ENCODE peak calls at places on chromosomes 2 and 18, in seven cellular contexts. T, X, Z, Y, K, N and A are unnamed samples.

GRCh38 chr2:8370258-8370802 is 311.5 kb upstream of the ID2 start:
- DNase-seq in N (no peak), K (no peak), X (no peak), T (no peak), Z (no peak), Y (no peak), A (no peak)

GRCh38 chr2:27306657-27307544 is 1.3 kb downstream of the UCN start:
- DNase-seq in X (no peak), N (no peak), K (no peak), Y (peak; percentile 76), Z (no peak), T (no peak), A (no peak)

GRCh38 chr2:23993736-23994269 is 16.1 kb upstream of the MFSD2B start:
- DNase-seq in K (no peak), T (no peak), N (no peak), Y (no peak), Z (no peak), X (no peak), A (no peak)

GRCh38 chr2:28269019-28269784 is 123.5 kb upstream of the FOSL2 start:
- DNase-seq in Y (peak; percentile 40), T (peak; percentile 32), K (no peak), Z (no peak), N (peak; percentile 46), X (peak; percentile 61), A (no peak)

GRCh38 chr2:182077023-182077422 is 91.4 kb downstream of the PPP1R1C start:
- DNase-seq in K (no peak), Y (no peak), N (no peak), X (no peak), Z (no peak), T (no peak), A (no peak)

GRCh38 chr2:162926501-162926900 is 87.9 kb upstream of the KCNH7 start:
- DNase-seq in Y (no peak), T (peak; percentile 23), K (peak; percentile 29), N (no peak), X (no peak), Z (no peak), A (no peak)

GRCh38 chr2:235669983-235670962 is 176.4 kb downstream of the AGAP1 start:
- DNase-seq in X (no peak), Y (peak; percentile 83), N (peak; percentile 58), K (peak; percentile 30), T (no peak), Z (no peak), A (no peak)

GRCh38 chr18:54622084-54622483 is 31.0 kb downstream of the DYNAP start:
- DNase-seq in T (no peak), K (no peak), N (no peak), X (no peak), Y (no peak), Z (no peak), A (no peak)

GRCh38 chr2:96553176-96553956 is 16.8 kb downstream of the ARID5A start:
- DNase-seq in Y (no peak), T (no peak), K (no peak), Z (no peak), N (no peak), X (no peak), A (no peak)

GRCh38 chr2:8546319-8547283 is 135.3 kb upstream of the ID2 start:
- DNase-seq in T (no peak), K (no peak), Y (no peak), X (no peak), Z (no peak), N (peak; percentile 18), A (peak; percentile 85)

GRCh38 chr2:134795765-134796164 is 42.7 kb upstream of the ACMSD start:
- DNase-seq in T (no peak), Z (no peak), K (no peak), N (no peak), X (no peak), Y (no peak), A (no peak)
- TF ChIP-seq POLR2AphosphoS5 in T (no peak), Z (no peak), K (no peak), N (no peak), X (no peak), Y (no peak), A (no peak)

DNA sequence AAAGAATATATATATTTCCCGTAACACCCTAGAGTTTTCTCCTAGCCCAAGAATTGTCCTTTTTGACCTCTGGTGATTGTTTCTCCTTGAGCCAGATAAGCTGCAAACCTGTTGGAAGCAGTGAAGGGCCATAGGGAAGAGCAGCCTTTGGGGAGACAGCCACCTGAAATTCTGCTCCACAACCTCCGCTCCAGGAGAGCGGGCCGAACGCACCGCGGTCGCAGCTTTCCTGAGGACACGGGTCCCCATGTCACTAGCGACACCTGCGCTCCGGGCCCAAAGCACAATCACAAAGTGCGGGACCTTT is 620 bp upstream of the DSG2 start:
- DNase-seq in N (no peak), T (no peak), Y (peak; percentile 62), Z (no peak), X (no peak), K (no peak), A (no peak)
- H3K4me3 ChIP-seq in N (peak overlapping the region; percentile 60), T (peak overlapping the region; percentile 92), Y (peak overlapping the region; percentile 93), Z (peak overlapping the region; percentile 88), X (peak overlapping the region; percentile 87), K (peak overlapping the region; percentile 77), A (no peak overlapping the region)

DNA sequence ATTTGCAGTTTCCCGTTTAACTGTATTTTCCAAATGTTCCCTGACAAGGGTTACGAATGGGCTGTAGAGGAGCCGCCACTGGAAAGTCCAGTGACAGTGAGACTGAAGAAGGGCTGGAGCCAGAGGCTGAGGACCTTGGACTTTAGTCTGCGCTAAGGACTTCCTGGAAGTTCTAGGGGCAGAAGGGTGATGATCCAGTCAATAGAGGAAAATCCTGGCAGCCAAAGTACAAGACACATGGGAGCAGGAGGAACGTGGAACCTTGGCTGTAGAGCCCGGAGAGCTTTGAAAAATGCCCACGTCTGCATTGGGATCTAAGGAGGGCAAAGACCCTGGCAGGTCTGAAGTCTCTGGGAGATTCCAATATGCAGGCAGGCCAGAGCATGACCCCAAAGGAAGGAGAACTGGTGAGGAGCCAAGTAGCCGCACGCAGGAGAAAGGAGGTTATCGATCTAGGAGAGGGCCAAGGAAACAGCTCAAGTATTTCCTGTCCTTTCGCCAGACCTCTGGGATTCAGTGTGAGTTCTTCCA is 28.5 kb downstream of the MBP start:
- DNase-seq in N (no peak), Z (no peak), X (no peak), T (no peak), Y (no peak), K (no peak), A (no peak)
- TF ChIP-seq POLR2AphosphoS5 in N (no peak), Z (no peak), X (no peak), T (no peak), Y (no peak), K (no peak), A (no peak)

GRCh38 chr18:1527805-1528204 is 623.1 kb downstream of the ADCYAP1 start:
- DNase-seq in K (no peak), Z (no peak), N (no peak), T (no peak), X (no peak), Y (no peak), A (no peak)
- H3K4me3 ChIP-seq in K (no peak overlapping the region), Z (no peak overlapping the region), N (no peak overlapping the region), T (no peak overlapping the region), X (no peak overlapping the region), Y (no peak overlapping the region), A (no peak overlapping the region)

GRCh38 chr2:201263774-201264173 is 3.4 kb downstream of the CASP8 start:
- DNase-seq in Y (no peak), X (no peak), Z (no peak), N (no peak), T (no peak), K (no peak), A (peak; percentile 26)
- TF ChIP-seq POLR2AphosphoS5 in Y (no peak), X (no peak), Z (no peak), N (no peak), T (no peak), K (no peak), A (no peak)

DNA sequence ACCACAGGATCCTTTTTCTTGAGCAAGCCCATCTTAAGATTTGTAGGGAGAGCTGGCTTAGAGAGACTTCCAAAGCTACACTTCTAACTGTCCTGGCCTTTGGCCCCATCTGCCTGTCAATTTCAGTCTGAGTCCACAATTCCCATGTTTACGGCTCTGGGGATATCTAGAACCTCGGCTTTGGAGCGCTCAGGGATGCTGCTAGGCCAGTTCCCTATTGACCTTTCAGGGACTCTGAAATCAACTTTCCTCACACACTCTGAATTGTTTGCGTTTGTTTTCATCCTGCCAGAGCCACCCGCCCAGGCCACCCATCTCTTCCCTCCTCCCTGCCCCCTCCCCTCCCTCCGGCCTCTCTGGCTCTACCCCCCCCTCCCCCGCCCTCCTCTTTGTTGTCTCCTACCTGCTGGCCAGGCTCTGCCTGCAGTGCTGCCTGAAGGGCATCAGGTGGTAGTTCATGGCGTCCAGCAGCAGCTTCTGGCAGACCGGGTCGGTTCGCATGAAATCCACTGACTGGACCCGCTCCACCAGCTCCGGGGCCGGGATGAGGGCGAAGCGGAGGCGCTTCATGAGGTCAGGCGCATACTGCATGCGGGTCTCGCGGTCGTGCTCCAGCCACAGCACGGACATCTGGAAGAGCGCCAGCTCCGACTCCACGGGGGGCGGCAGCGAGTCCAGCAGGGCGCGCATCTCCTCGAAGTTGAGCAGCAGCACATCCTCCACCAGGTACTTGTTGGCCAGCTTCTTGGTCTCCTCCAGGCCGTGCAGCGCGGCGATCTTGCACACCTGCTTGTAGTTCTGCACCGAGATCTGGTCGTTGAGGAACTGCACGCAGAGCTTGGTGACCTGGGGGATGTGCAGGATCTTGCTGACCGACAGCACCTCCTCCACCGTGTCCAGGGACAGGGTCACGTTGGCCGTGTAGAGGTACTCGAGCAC is 3.3 kb downstream of the KLHL14 start:
- DNase-seq in Z (no peak), Y (peak; percentile 69), K (no peak), T (no peak), X (no peak), N (no peak), A (no peak)
- H3K4me3 ChIP-seq in Z (no peak overlapping the region), Y (peak overlapping the region; percentile 88), K (peak overlapping the region; percentile 70), T (no peak overlapping the region), X (no peak overlapping the region), N (peak overlapping the region; percentile 43), A (no peak overlapping the region)

DNA sequence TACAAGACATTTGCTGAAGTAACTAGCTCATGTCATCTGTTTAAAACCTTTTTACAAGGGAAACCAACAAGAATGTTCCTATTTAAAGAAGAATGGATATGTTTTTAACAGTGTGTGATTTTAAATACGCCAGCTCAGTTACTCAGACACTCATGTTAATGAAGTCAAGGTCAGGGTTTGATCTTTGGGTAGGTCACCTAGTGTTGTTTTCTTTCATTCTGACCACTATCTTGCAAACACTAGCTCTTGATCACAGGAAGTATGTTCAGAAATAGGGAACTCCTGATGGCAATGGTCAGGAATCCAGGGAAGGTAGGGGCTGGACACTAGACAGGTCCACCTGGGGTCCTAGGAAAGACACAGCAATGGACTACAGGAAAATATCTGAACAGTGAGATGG is 116.7 kb downstream of the CPS1 start:
- DNase-seq in N (no peak), K (no peak), X (no peak), Y (no peak), Z (no peak), T (no peak), A (no peak)
- TF ChIP-seq POLR2AphosphoS5 in N (no peak), K (no peak), X (no peak), Y (no peak), Z (no peak), T (no peak), A (no peak)